ENCODE peak calls at places on chromosome 18, in ten cellular contexts. I is fibroblast of lung, Q is PC-3, N is prostate gland, R is GM23338, J is neuronal stem cell, D is spleen, B is breast epithelium, L is left lung, M is psoas muscle. V is an unnamed sample. For H3K27me3, the result is how much of the 10 kb centered on the place peaks cover.

GRCh38 chr18:59035591-59035990 is 104.1 kb upstream of the SEC11C start:
- DNase-seq in I (no peak), Q (no peak), N (no peak), R (no peak), J (no peak), D (peak), B (no peak), L (no peak), M (no peak), V (no peak)

GRCh38 chr18:67600181-67600631 is 83.7 kb upstream of the DSEL start:
- DNase-seq in I (peak), Q (peak), N (no peak), R (no peak), J (no peak), D (no peak), B (no peak), L (no peak), M (no peak), V (no peak)

GRCh38 chr18:9914584-9915290 is 921 bp downstream of the VAPA start:
- DNase-seq in I (peak), Q (peak), N (peak), R (peak), J (peak), D (peak), B (peak), L (peak), M (peak), V (peak)

GRCh38 chr18:59697236-59697932 is at the start of gene CCBE1:
- DNase-seq in I (peak), Q (peak), N (peak), R (peak), J (peak), D (no peak), B (peak), L (peak), M (peak), V (no peak)

GRCh38 chr18:76524900-76525698 is 30.1 kb upstream of the ZNF516 start:
- DNase-seq in I (peak), Q (no peak), N (no peak), R (peak), J (peak), D (no peak), B (no peak), L (no peak), M (no peak), V (no peak)

GRCh38 chr18:32956591-32957310 is 183.9 kb upstream of the KLHL14 start:
- DNase-seq in I (peak), Q (no peak), N (no peak), R (peak), J (no peak), D (no peak), B (no peak), L (no peak), M (no peak), V (no peak)

GRCh38 chr18:76914314-76914713 is 92.0 kb downstream of the ZNF236 start:
- DNase-seq in I (no peak), Q (no peak), N (no peak), R (no peak), J (no peak), D (no peak), B (no peak), L (no peak), M (no peak), V (no peak)

GRCh38 chr18:13246591-13246990 is 28.0 kb downstream of the LDLRAD4 start:
- DNase-seq in I (no peak), Q (no peak), N (no peak), R (no peak), J (no peak), D (no peak), B (no peak), L (no peak), M (no peak), V (no peak)

GRCh38 chr18:54257015-54257414 is 12.3 kb upstream of the POLI start:
- DNase-seq in I (peak), Q (no peak), N (no peak), R (no peak), J (no peak), D (no peak), B (no peak), L (no peak), M (no peak), V (no peak)

GRCh38 chr18:58631301-58631700 is 2.4 kb upstream of the ALPK2 start:
- DNase-seq in I (no peak), Q (no peak), N (no peak), R (no peak), J (no peak), D (no peak), B (no peak), L (no peak), M (no peak), V (no peak)

GRCh38 chr18:10770264-10770663 is 244.4 kb downstream of the NAPG start:
- DNase-seq in I (no peak), Q (no peak), N (no peak), R (no peak), J (no peak), D (no peak), B (no peak), L (no peak), M (no peak), V (no peak)

GRCh38 chr18:6948238-6948637 is 169.4 kb downstream of the LAMA1 start:
- DNase-seq in I (peak), Q (no peak), N (no peak), R (no peak), J (no peak), D (no peak), B (no peak), L (no peak), M (no peak), V (no peak)

GRCh38 chr18:36805105-36805504 is 23.7 kb downstream of the TPGS2 start:
- DNase-seq in I (no peak), Q (no peak), N (no peak), R (no peak), J (no peak), D (no peak), B (no peak), L (no peak), M (no peak), V (no peak)

GRCh38 chr18:3279201-3280185 is 17.6 kb downstream of the MYL12B start:
- DNase-seq in I (no peak), Q (no peak), N (no peak), R (no peak), J (no peak), D (no peak), B (no peak), L (no peak), M (no peak), V (no peak)

GRCh38 chr18:75915941-75916640 is 488.6 kb upstream of the SMIM21 start:
- DNase-seq in I (no peak), Q (no peak), N (no peak), R (peak), J (peak), D (peak), B (no peak), L (peak), M (no peak), V (no peak)

GRCh38 chr18:62912885-62913284 is 197.5 kb downstream of the PHLPP1 start:
- DNase-seq in I (no peak), Q (no peak), N (no peak), R (no peak), J (no peak), D (no peak), B (no peak), L (no peak), M (no peak), V (no peak)

GRCh38 chr18:60372598-60372997 is at the start of gene MC4R:
- DNase-seq in I (peak), Q (peak), N (no peak), R (peak), J (peak), D (no peak), B (no peak), L (no peak), M (no peak), V (no peak)

GRCh38 chr18:23871410-23871809 is 143.1 kb upstream of the TTC39C start:
- DNase-seq in I (no peak), Q (peak), N (no peak), R (peak), J (no peak), D (peak), B (no peak), L (no peak), M (no peak), V (no peak)

GRCh38 chr18:13831864-13832508 is 8.0 kb downstream of the MC5R start:
- DNase-seq in I (no peak), Q (peak), N (no peak), R (peak), J (peak), D (no peak), B (no peak), L (no peak), M (no peak), V (no peak)

GRCh38 chr18:21262979-21263378 is 20.9 kb downstream of the GREB1L start:
- DNase-seq in I (no peak), Q (no peak), N (no peak), R (peak), J (peak), D (no peak), B (no peak), L (no peak), M (no peak), V (no peak)

GRCh38 chr18:70634576-70635147 is 345.8 kb downstream of the SOCS6 start:
- DNase-seq in I (no peak), Q (no peak), N (no peak), R (no peak), J (no peak), D (no peak), B (no peak), L (no peak), M (no peak), V (no peak)

GRCh38 chr18:34600118-34600517 is 110.0 kb upstream of the DTNA start:
- DNase-seq in I (peak), Q (peak), N (no peak), R (no peak), J (no peak), D (no peak), B (no peak), L (no peak), M (no peak), V (no peak)

GRCh38 chr18:67421666-67422065 is 94.9 kb downstream of the DSEL start:
- DNase-seq in I (peak), Q (no peak), N (no peak), R (no peak), J (no peak), D (no peak), B (no peak), L (no peak), M (no peak), V (no peak)

GRCh38 chr18:74748809-74749208 is 151.1 kb downstream of the ZNF407 start:
- DNase-seq in I (no peak), Q (no peak), N (no peak), R (no peak), J (no peak), D (no peak), B (no peak), L (no peak), M (no peak), V (no peak)

GRCh38 chr18:28657836-28658410 is 481.0 kb upstream of the CDH2 start:
- DNase-seq in I (no peak), Q (peak), N (no peak), R (no peak), J (no peak), D (no peak), B (no peak), L (no peak), M (no peak), V (no peak)

GRCh38 chr18:63317982-63318881 is 1.3 kb downstream of the BCL2 start:
- DNase-seq in I (no peak), Q (no peak), N (peak), R (peak), J (no peak), D (peak), B (peak), L (peak), M (peak), V (peak)

GRCh38 chr18:3554091-3554601 is 104.2 kb downstream of the TGIF1 start:
- DNase-seq in I (no peak), Q (no peak), N (no peak), R (peak), J (peak), D (no peak), B (no peak), L (no peak), M (no peak), V (no peak)

GRCh38 chr18:51339866-51340265 is 142.4 kb upstream of the MEX3C start:
- DNase-seq in I (no peak), Q (peak), N (no peak), R (no peak), J (no peak), D (no peak), B (no peak), L (no peak), M (no peak), V (no peak)

GRCh38 chr18:31486165-31486564 is 11.8 kb upstream of the DSG2 start:
- DNase-seq in I (no peak), Q (no peak), N (no peak), R (no peak), J (no peak), D (no peak), B (no peak), L (no peak), M (no peak), V (no peak)

GRCh38 chr18:61608306-61608705 is 275.1 kb downstream of the CDH20 start:
- DNase-seq in I (no peak), Q (no peak), N (no peak), R (no peak), J (no peak), D (no peak), B (no peak), L (no peak), M (no peak), V (no peak)

GRCh38 chr18:61605376-61606067 is 272.3 kb downstream of the CDH20 start:
- DNase-seq in I (peak), Q (no peak), N (no peak), R (no peak), J (no peak), D (no peak), B (no peak), L (no peak), M (no peak), V (no peak)

GRCh38 chr18:61609131-61609530 is 275.9 kb downstream of the CDH20 start:
- DNase-seq in I (no peak), Q (no peak), N (no peak), R (no peak), J (no peak), D (no peak), B (no peak), L (no peak), M (no peak), V (no peak)

GRCh38 chr18:61606068-61606660 is 272.9 kb downstream of the CDH20 start:
- DNase-seq in I (peak), Q (no peak), N (no peak), R (peak), J (peak), D (no peak), B (no peak), L (no peak), M (peak), V (no peak)

DNA sequence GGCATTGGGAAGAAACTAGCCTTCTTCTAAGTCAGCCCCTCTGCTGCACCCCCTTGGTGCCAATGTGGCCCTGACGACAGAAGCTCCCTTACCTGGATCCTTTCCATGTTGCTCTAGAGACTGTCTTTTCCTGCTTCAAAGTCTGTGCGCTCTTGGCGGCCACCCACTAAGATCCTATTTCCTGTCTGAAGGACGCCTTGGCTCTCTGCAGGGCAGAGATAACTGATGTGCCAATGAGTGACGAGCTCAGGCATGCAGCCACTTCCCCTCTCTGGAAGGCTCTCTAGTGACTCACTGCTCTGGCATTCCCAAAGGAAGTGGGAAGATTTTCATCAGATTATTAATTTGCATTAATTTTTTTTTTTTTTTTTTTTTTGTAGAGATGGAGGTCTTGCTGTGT is 273.5 kb downstream of the CDH20 start:
- DNase-seq in I (peak), Q (peak), N (peak), R (peak), J (peak), D (no peak), B (peak), L (no peak), M (peak), V (peak)
- H3K27ac ChIP-seq in I (peak), Q (no peak), N (peak), R (peak), J (no peak), D (no peak), B (peak), L (peak), M (peak), V (peak)

DNA sequence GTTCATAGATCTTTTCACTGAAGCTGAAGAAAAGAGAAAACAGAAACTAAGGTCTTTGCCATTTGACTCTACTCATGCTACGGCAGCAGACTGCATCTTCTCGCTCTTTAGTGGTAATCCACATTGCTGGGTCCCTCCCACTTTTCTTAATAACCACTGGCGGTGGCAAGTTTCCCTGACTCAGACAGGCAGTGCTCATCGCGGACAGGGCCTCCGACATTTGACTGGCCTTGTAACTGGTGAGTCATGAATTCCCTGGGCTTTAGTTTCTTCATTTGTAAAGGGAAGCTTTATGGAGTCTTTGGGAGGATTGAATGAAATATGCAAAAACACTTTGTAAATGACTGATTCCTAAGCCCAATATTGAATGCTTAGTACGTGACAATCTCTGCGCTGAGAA is 238.2 kb upstream of the RBBP8 start:
- DNase-seq in I (peak), Q (peak), N (no peak), R (peak), J (no peak), D (no peak), B (no peak), L (no peak), M (peak), V (peak)
- H3K4me3 ChIP-seq in I (no peak), Q (peak), N (no peak), R (no peak), J (no peak), D (no peak), B (no peak), L (no peak), M (no peak), V (no peak)

GRCh38 chr18:79736846-79737245 is 57.2 kb downstream of the CTDP1 start:
- DNase-seq in I (no peak), Q (no peak), N (no peak), R (no peak), J (no peak), D (peak), B (no peak), L (peak), M (no peak), V (no peak)
- H3K27me3 ChIP-seq in I (under half), Q (under half), N (under half), R (under half), J (under half), D (under half), B (under half), L (under half), M (under half), V (under half)

DNA sequence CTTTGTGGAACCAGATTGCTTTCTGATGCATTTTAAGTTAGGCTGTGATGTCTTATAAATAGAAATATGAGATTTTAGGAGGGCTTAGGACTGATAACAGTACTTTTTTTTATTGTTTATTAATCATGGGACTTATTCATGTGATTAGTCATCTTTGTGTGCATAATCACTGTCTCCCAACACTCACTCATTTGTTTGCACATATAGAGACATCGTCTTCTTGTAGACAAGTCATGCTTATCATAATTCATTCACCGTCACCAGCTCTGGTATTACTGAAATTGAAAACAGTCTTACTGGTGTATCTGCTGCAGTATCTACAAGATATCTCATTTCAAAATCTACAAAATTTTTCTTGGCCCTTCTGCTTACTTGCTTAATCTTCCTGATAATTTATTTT is 45.8 kb downstream of the WDR7 start:
- DNase-seq in I (peak), Q (peak), N (no peak), R (no peak), J (no peak), D (no peak), B (no peak), L (no peak), M (no peak), V (no peak)
- H3K27ac ChIP-seq in I (no peak), Q (no peak), N (no peak), R (no peak), J (no peak), D (no peak), B (no peak), L (no peak), M (no peak), V (no peak)

GRCh38 chr18:79796531-79797390 is 977 bp upstream of the KCNG2 start:
- DNase-seq in I (peak), Q (no peak), N (no peak), R (peak), J (no peak), D (peak), B (peak), L (no peak), M (peak), V (no peak)

GRCh38 chr18:79798999-79799370 is 1.2 kb downstream of the KCNG2 start:
- DNase-seq in I (peak), Q (no peak), N (no peak), R (peak), J (no peak), D (peak), B (peak), L (no peak), M (no peak), V (no peak)

GRCh38 chr18:79796016-79796415 is 1.7 kb upstream of the KCNG2 start:
- DNase-seq in I (no peak), Q (no peak), N (no peak), R (no peak), J (no peak), D (peak), B (no peak), L (no peak), M (no peak), V (no peak)

GRCh38 chr18:79798346-79798998 is 734 bp downstream of the KCNG2 start:
- DNase-seq in I (no peak), Q (no peak), N (no peak), R (peak), J (no peak), D (peak), B (peak), L (no peak), M (peak), V (no peak)

DNA sequence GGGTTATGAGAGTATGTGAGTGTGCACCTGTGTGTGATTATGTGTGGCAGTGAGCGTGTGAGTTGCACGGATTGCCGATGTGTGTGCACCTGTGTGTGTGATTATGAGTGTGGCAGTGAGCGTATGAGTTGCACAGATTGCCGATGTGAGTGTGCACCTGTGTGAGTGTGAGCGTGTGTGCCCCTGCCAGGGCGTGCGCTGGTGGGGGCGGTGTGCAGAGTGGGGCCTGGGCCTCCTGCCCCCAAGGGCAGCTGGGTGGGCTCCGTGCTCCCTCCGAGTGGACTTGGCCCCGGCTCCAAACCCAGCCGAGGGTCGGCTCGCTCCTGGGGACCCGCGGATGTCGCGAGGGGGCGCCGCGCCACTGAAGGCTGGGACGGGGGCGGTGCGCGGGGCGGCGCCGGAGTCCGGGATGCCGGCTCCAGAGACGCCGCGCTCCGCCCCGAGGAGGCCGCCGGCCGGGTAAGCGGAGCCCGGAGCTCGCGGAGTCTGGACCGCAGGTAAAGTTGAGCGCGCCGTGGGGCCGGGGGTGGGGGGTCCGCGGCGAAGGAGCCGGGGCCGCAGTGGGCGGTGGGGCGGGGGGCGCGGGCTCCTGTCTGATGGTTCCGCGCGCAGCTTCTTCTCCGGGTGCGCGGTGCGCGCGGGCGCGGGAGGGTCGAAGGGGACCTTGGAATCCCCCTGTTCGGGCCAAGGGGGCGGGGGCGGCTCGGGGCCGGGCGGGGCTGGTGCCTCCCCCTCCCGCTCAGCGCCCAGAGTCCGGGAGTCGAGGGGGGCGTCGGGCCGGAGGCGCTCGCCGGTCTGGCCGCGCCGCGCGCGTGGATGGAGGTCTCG is at the start of gene KCNG2:
- DNase-seq in I (peak), Q (no peak), N (no peak), R (peak), J (peak), D (peak), B (peak), L (peak), M (peak), V (no peak)
- H3K4me3 ChIP-seq in I (peak), Q (no peak), N (peak), R (peak), J (peak), D (peak), B (peak), L (peak), M (peak), V (peak)

GRCh38 chr18:48975817-48976649 is 25.3 kb upstream of the SMAD7 start:
- DNase-seq in I (peak), Q (peak), N (peak), R (peak), J (peak), D (peak), B (peak), L (peak), M (peak), V (no peak)
- H3K27me3 ChIP-seq in I (under half), Q (under half), N (under half), R (under half), J (half or more), D (under half), B (under half), L (under half), M (under half), V (under half)

V was measured in tibial artery.